ENCODE peak calls at places on chromosomes 6 and 20, in six cellular contexts. D is neuronal stem cell; H is AG10803; X is erythroblast; Q is stimulated activated naive B cell treated with anti-CD40 and anti-IgM and Interleukin-4, amounts not matched to agents 10 μg/mL and 1 μg/mL and 100 μg/mL, for 72 hours; Y is WTC11. L is an unnamed sample.

GRCh38 chr20:31548823-31549512 is 34.7 kb downstream of the HM13 start:
- DNase-seq in D (no peak), H (peak), X (no peak), Q (no peak), Y (no peak), L (no peak)

GRCh38 chr6:38420207-38420606 is 219.5 kb downstream of the BTBD9 start:
- DNase-seq in D (no peak), H (no peak), X (no peak), Q (no peak), Y (no peak), L (no peak)

GRCh38 chr20:35145141-35145564 is 2.0 kb downstream of the EDEM2 start:
- DNase-seq in D (no peak), H (peak), X (peak), Q (no peak), Y (no peak), L (no peak)

GRCh38 chr6:12886961-12887775 is 170.6 kb downstream of the PHACTR1 start:
- DNase-seq in D (no peak), H (peak), X (no peak), Q (no peak), Y (no peak), L (no peak)

GRCh38 chr6:137913996-137914529 is 47.0 kb downstream of the TNFAIP3 start:
- DNase-seq in D (no peak), H (no peak), X (no peak), Q (no peak), Y (no peak), L (no peak)

GRCh38 chr6:46751658-46752057 is 4.9 kb downstream of the ANKRD66 start:
- DNase-seq in D (no peak), H (no peak), X (no peak), Q (no peak), Y (no peak), L (no peak)

GRCh38 chr6:113903666-113904330 is 46.7 kb downstream of the MARCKS start:
- DNase-seq in D (no peak), H (peak), X (no peak), Q (no peak), Y (no peak), L (peak)

GRCh38 chr20:4084096-4084495 is 68.7 kb upstream of the RNF24 start:
- DNase-seq in D (no peak), H (no peak), X (no peak), Q (no peak), Y (no peak), L (no peak)

GRCh38 chr6:8085053-8085511 is 17.3 kb downstream of the EEF1E1 start:
- DNase-seq in D (no peak), H (peak), X (no peak), Q (no peak), Y (no peak), L (no peak)

GRCh38 chr6:108578166-108578565 is 17.4 kb downstream of the FOXO3 start:
- DNase-seq in D (no peak), H (no peak), X (no peak), Q (no peak), Y (no peak), L (no peak)

GRCh38 chr6:109896333-109896732 is 81.8 kb upstream of the GPR6 start:
- DNase-seq in D (no peak), H (peak), X (no peak), Q (no peak), Y (no peak), L (no peak)

GRCh38 chr6:33288942-33289783 is at the start of the genes PFDN6 and WDR46:
- DNase-seq in D (peak), H (peak), X (peak), Q (peak), Y (peak), L (peak)

GRCh38 chr6:44456070-44456965 is 68.8 kb downstream of the CDC5L start:
- DNase-seq in D (peak), H (peak), X (peak), Q (no peak), Y (no peak), L (peak)

GRCh38 chr6:114862809-114863208 is 520.0 kb upstream of the HS3ST5 start:
- DNase-seq in D (no peak), H (no peak), X (no peak), Q (no peak), Y (no peak), L (no peak)

GRCh38 chr20:60872224-60872623 is 379.8 kb upstream of the CDH4 start:
- DNase-seq in D (no peak), H (no peak), X (no peak), Q (no peak), Y (no peak), L (no peak)